ENCODE peak calls at places on chromosomes 7 and 10, in nine cellular contexts. Z is PC-3, Y is IMR-90, H is neuronal stem cell, Q is K562, X is A549, D is fibroblast of lung, O is astrocyte, F is H9. B is an unnamed sample.

GRCh38 chr7:101580596-101580995 is 48.5 kb downstream of the MYL10 start:
- DNase-seq in O (no peak), H (no peak), Z (no peak), Y (no peak), X (no peak), D (no peak), Q (no peak), F (peak; percentile 12), B (no peak)

GRCh38 chr7:86148501-86148900 is 495.2 kb upstream of the GRM3 start:
- DNase-seq in Z (no peak), H (no peak), Q (no peak), X (no peak), D (no peak), O (no peak), F (no peak), Y (no peak), B (no peak)

GRCh38 chr10:72784551-72785421 is 92.8 kb downstream of the MCU start:
- DNase-seq in D (peak; percentile 93), Q (peak; percentile 23), F (no peak), O (peak; percentile 91), Z (peak; percentile 98), Y (peak; percentile 92), H (peak; percentile 63), X (no peak), B (no peak)

GRCh38 chr10:132943555-132944404 is 1.4 kb upstream of the CFAP46 start:
- DNase-seq in O (no peak), Y (no peak), H (no peak), X (no peak), Q (no peak), F (no peak), Z (no peak), D (no peak), B (no peak)

GRCh38 chr10:43689618-43689954 is 40.9 kb upstream of the ZNF32 start:
- DNase-seq in D (peak; percentile 70), F (peak; percentile 60), H (no peak), Q (peak; percentile 46), X (peak; percentile 71), Z (peak; percentile 14), O (peak; percentile 51), Y (no peak), B (no peak)

GRCh38 chr7:112370436-112370835 is 79.8 kb upstream of the IFRD1 start:
- DNase-seq in Q (no peak), O (no peak), Z (no peak), Y (no peak), X (no peak), H (no peak), F (no peak), D (no peak), B (no peak)

GRCh38 chr7:106681815-106682495 is 21.0 kb upstream of the CCDC71L start:
- DNase-seq in X (peak; percentile 13), O (peak; percentile 82), H (no peak), Q (no peak), Z (peak; percentile 38), Y (peak; percentile 70), F (no peak), D (peak; percentile 83), B (no peak)

GRCh38 chr10:31118561-31118960 is 86.9 kb upstream of the ZNF438 start:
- DNase-seq in D (peak; percentile 92), O (peak; percentile 90), Z (peak; percentile 27), H (no peak), F (no peak), Q (no peak), X (no peak), Y (peak; percentile 62), B (no peak)

GRCh38 chr7:23765943-23766342 is 55.9 kb downstream of the STK31 start:
- DNase-seq in X (no peak), Q (no peak), F (no peak), Y (no peak), H (no peak), O (no peak), Z (no peak), D (no peak), B (no peak)

GRCh38 chr10:33497338-33497737 is 162.9 kb upstream of the NRP1 start:
- DNase-seq in Z (no peak), H (no peak), D (no peak), X (no peak), O (no peak), Y (no peak), Q (no peak), F (no peak), B (no peak)

GRCh38 chr7:106048621-106049020 is 63.5 kb downstream of the SYPL1 start:
- DNase-seq in Z (no peak), O (no peak), Q (no peak), H (no peak), D (no peak), X (no peak), F (no peak), Y (no peak), B (no peak)

GRCh38 chr10:49579621-49580020 is 30.5 kb upstream of the SLC18A3 start:
- DNase-seq in Q (no peak), Z (no peak), F (no peak), O (peak; percentile 78), Y (no peak), X (no peak), H (no peak), D (peak; percentile 82), B (no peak)

GRCh38 chr10:119393845-119394244 is 148.7 kb downstream of the RGS10 start:
- DNase-seq in X (no peak), Y (no peak), Z (no peak), H (no peak), F (no peak), Q (no peak), D (no peak), O (no peak), B (no peak)

GRCh38 chr10:97570146-97570788 is 2.3 kb upstream of the ANKRD2 start:
- DNase-seq in O (no peak), H (no peak), Z (no peak), F (no peak), Y (no peak), D (no peak), X (no peak), Q (no peak), B (no peak)

GRCh38 chr7:107494315-107494751 is 24.5 kb downstream of the GPR22 start:
- DNase-seq in O (no peak), F (no peak), D (peak; percentile 19), Z (peak; percentile 69), Y (peak; percentile 7), Q (no peak), X (no peak), H (no peak), B (no peak)

GRCh38 chr7:4707980-4708411 is 25.9 kb downstream of the FOXK1 start:
- DNase-seq in X (no peak), H (peak; percentile 39), F (peak; percentile 92), Z (no peak), Q (no peak), D (no peak), Y (no peak), O (no peak), B (no peak)

GRCh38 chr7:134730359-134730758 is 49.1 kb upstream of the CALD1 start:
- DNase-seq in Q (no peak), Z (no peak), H (no peak), D (peak; percentile 82), Y (peak; percentile 73), F (no peak), O (peak; percentile 78), X (no peak), B (no peak)

GRCh38 chr7:145431834-145432233 is 596.0 kb upstream of the TPK1 start:
- DNase-seq in D (no peak), Z (no peak), O (no peak), F (no peak), H (no peak), Y (no peak), X (no peak), Q (no peak), B (no peak)

GRCh38 chr10:80405035-80405434 is 3.3 kb upstream of the PRXL2A start:
- DNase-seq in Z (no peak), Q (no peak), Y (no peak), F (no peak), O (no peak), H (no peak), X (no peak), D (no peak), B (no peak)

GRCh38 chr10:97949462-97949861 is 81.0 kb downstream of the CRTAC1 start:
- DNase-seq in Y (no peak), X (no peak), Q (no peak), H (no peak), F (no peak), Z (no peak), O (no peak), D (no peak), B (no peak)

DNA sequence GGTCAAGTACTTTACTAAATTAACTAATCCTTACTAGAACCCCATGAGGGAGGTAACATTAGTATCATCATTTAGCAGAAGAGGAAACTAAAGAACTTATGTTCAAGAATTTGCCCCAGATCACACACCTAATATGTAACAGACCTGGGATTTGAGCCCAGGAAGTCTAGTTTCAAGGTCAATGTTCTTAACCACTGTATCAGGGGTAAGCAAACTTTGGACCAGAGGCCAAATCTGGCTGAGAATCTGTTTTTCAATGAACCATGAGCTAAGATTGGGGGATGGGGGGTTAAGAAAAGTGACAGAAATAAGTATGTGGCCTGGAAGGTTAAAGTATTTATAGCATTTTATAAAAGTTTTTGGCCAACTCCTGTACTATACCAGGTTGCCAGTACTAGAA is 95.1 kb downstream of the ZNF248 start:
- DNase-seq in O (no peak), X (no peak), F (no peak), Q (no peak), H (no peak), Z (no peak), Y (no peak), D (no peak), B (no peak)
- H3K9me3 ChIP-seq in O (no peaks in the 10 kb centered on the region), X (peaks cover 7% of the 10 kb centered on the region), F (peaks cover 59% of the 10 kb centered on the region), Q (no peaks in the 10 kb centered on the region), H (no peaks in the 10 kb centered on the region), Z (peaks cover 42% of the 10 kb centered on the region), Y (peaks cover 6% of the 10 kb centered on the region), D (no peaks in the 10 kb centered on the region), B (no peaks in the 10 kb centered on the region)

GRCh38 chr7:27921081-27921836 is 181.3 kb downstream of the TAX1BP1 start:
- DNase-seq in F (no peak), Y (peak; percentile 92), X (peak; percentile 49), Z (peak; percentile 90), H (peak; percentile 70), O (peak; percentile 69), D (peak; percentile 80), Q (peak; percentile 64), B (peak; percentile 84)
- H3K4me2 ChIP-seq in F (no peak overlapping the region), Y (peak overlapping the region; percentile 14), X (peak overlapping the region; percentile 75), Z (peak overlapping the region; percentile 84), H (no peak overlapping the region), O (peak overlapping the region; percentile 44), D (peak overlapping the region; percentile 26), Q (no peak overlapping the region), B (peak overlapping the region; percentile 87)

DNA sequence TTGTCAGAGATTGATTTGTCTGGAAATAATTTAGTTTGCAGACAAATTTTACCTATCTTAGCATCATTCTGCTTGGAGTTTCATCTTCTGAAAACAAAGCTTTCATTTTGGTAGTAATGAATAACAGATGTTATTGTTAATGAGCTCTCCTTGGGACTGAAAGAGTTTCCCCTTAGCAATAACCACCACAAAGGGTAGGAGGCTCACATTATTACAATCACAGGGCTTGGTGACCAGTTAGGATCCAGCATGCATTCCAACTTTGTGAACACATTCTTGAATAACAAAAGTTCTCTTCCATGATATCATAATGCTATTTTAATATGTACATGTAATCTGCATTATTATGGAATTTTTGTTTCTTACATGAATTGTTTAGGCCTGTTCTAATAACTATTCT is 148.8 kb upstream of the VWC2 start:
- DNase-seq in Y (no peak), F (no peak), O (no peak), Z (no peak), D (no peak), X (no peak), H (no peak), Q (no peak), B (no peak)
- H3K9me3 ChIP-seq in Y (peaks cover 5% of the 10 kb centered on the region), F (no peaks in the 10 kb centered on the region), O (no peaks in the 10 kb centered on the region), Z (no peaks in the 10 kb centered on the region), D (no peaks in the 10 kb centered on the region), X (no peaks in the 10 kb centered on the region), H (no peaks in the 10 kb centered on the region), Q (no peaks in the 10 kb centered on the region), B (peaks cover 10% of the 10 kb centered on the region)

GRCh38 chr7:157682064-157682945 is 345.5 kb downstream of the DNAJB6 start:
- DNase-seq in H (no peak), Y (no peak), Z (no peak), X (no peak), D (no peak), F (peak; percentile 35), O (no peak), Q (no peak), B (no peak)
- H3K4me2 ChIP-seq in H (peak overlapping the region; percentile 39), Y (no peak overlapping the region), Z (no peak overlapping the region), X (no peak overlapping the region), D (no peak overlapping the region), F (no peak overlapping the region), O (no peak overlapping the region), Q (no peak overlapping the region), B (no peak overlapping the region)